ENCODE peak calls at places on chromosomes 2 and 18, in five cellular contexts. G is ovary, W is kidney, I is right lobe of liver, T is uterus. V is an unnamed sample.

GRCh38 chr2:45688479-45689298 is 37.2 kb downstream of the PRKCE start:
- DNase-seq in G (no peak), W (no peak), I (no peak), T (no peak), V (no peak)

GRCh38 chr18:34661464-34662087 is 48.5 kb upstream of the DTNA start:
- DNase-seq in G (no peak), W (no peak), I (no peak), T (no peak), V (no peak)

GRCh38 chr18:6414118-6414722 is 491 bp downstream of the L3MBTL4 start:
- DNase-seq in G (peak; percentile 78), W (peak; percentile 88), I (peak; percentile 84), T (peak; percentile 65), V (peak; percentile 73)

GRCh38 chr18:76524900-76525698 is 30.1 kb upstream of the ZNF516 start:
- DNase-seq in G (peak; percentile 56), W (peak; percentile 35), I (no peak), T (peak; percentile 76), V (peak; percentile 34)

GRCh38 chr2:148103946-148104345 is 83.1 kb downstream of the MBD5 start:
- DNase-seq in G (no peak), W (no peak), I (no peak), T (no peak), V (no peak)

GRCh38 chr18:2148823-2149222 is 422.5 kb downstream of the METTL4 start:
- DNase-seq in G (no peak), W (no peak), I (no peak), T (no peak), V (no peak)

GRCh38 chr2:202023904-202024266 is 9.8 kb upstream of the FZD7 start:
- DNase-seq in G (no peak), W (no peak), I (no peak), T (no peak), V (no peak)

GRCh38 chr2:196718796-196719564 is 79.5 kb downstream of the CCDC150 start:
- DNase-seq in G (no peak), W (peak; percentile 59), I (peak; percentile 87), T (no peak), V (peak; percentile 49)

GRCh38 chr2:11525762-11526161 is 8.1 kb upstream of the GREB1 start:
- DNase-seq in G (no peak), W (no peak), I (no peak), T (no peak), V (no peak)

GRCh38 chr2:187422277-187422676 is 25.8 kb downstream of the CALCRL start:
- DNase-seq in G (no peak), W (no peak), I (no peak), T (no peak), V (no peak)

GRCh38 chr2:69387770-69388481 is 899 bp upstream of the GFPT1 start:
- DNase-seq in G (no peak), W (no peak), I (no peak), T (peak; percentile 18), V (no peak)

GRCh38 chr2:95719473-95720060 is 127.8 kb downstream of the TRIM43 start:
- DNase-seq in G (no peak), W (no peak), I (no peak), T (no peak), V (no peak)

GRCh38 chr2:168246483-168247340 is 683 bp downstream of the STK39 start:
- DNase-seq in G (peak; percentile 50), W (peak; percentile 90), I (peak; percentile 63), T (peak; percentile 47), V (peak; percentile 69)

GRCh38 chr2:158664987-158665386 is 130.1 kb upstream of the DAPL1 start:
- DNase-seq in G (no peak), W (no peak), I (no peak), T (no peak), V (no peak)

GRCh38 chr18:10261315-10262276 is 192.8 kb upstream of the APCDD1 start:
- DNase-seq in G (no peak), W (no peak), I (no peak), T (no peak), V (no peak)

GRCh38 chr2:54704238-54704637 is 19.2 kb upstream of the EML6 start:
- DNase-seq in G (no peak), W (no peak), I (no peak), T (no peak), V (no peak)

GRCh38 chr18:36035253-36035652 is 32.1 kb downstream of the RPRD1A start:
- DNase-seq in G (no peak), W (no peak), I (no peak), T (no peak), V (no peak)

GRCh38 chr2:130370490-130370889 is 14.6 kb downstream of the PTPN18 start:
- DNase-seq in G (no peak), W (peak; percentile 54), I (peak; percentile 34), T (no peak), V (no peak)

GRCh38 chr2:196453613-196454047 is 185.9 kb upstream of the CCDC150 start:
- DNase-seq in G (no peak), W (no peak), I (peak; percentile 50), T (peak; percentile 19), V (peak; percentile 26)

GRCh38 chr2:201520201-201520600 is 68.7 kb downstream of the STRADB start:
- DNase-seq in G (no peak), W (no peak), I (no peak), T (no peak), V (no peak)

GRCh38 chr2:191748050-191748449 is 70.1 kb downstream of the NABP1 start:
- DNase-seq in G (no peak), W (no peak), I (no peak), T (no peak), V (no peak)

GRCh38 chr18:12589419-12589818 is 68.5 kb downstream of the SPIRE1 start:
- DNase-seq in G (no peak), W (no peak), I (no peak), T (no peak), V (no peak)

GRCh38 chr2:217847106-217847505 is 155.7 kb downstream of the TNS1 start:
- DNase-seq in G (no peak), W (no peak), I (no peak), T (no peak), V (no peak)

GRCh38 chr2:101342625-101343008 is 34.1 kb upstream of the RNF149 start:
- DNase-seq in G (no peak), W (no peak), I (no peak), T (no peak), V (no peak)

GRCh38 chr2:168427451-168427850 is 28.6 kb upstream of the CERS6 start:
- DNase-seq in G (no peak), W (no peak), I (no peak), T (no peak), V (no peak)

GRCh38 chr2:74006424-74006823 is 21.7 kb downstream of the TET3 start:
- DNase-seq in G (peak; percentile 78), W (no peak), I (peak; percentile 41), T (no peak), V (peak; percentile 21)

GRCh38 chr2:45851576-45852304 is 200.3 kb downstream of the PRKCE start:
- DNase-seq in G (no peak), W (no peak), I (no peak), T (no peak), V (no peak)

GRCh38 chr2:131753640-131754561 is 226.2 kb downstream of the CCDC74A start:
- DNase-seq in G (no peak), W (no peak), I (no peak), T (no peak), V (no peak)

GRCh38 chr2:120318626-120319025 is 27.3 kb upstream of the INHBB start:
- DNase-seq in G (peak; percentile 29), W (no peak), I (no peak), T (peak; percentile 40), V (no peak)

GRCh38 chr18:49850636-49851035 is 37.3 kb upstream of the ACAA2 start:
- DNase-seq in G (no peak), W (no peak), I (peak; percentile 27), T (no peak), V (no peak)

GRCh38 chr2:174338626-174339570 is 4.1 kb downstream of the SP9 start:
- DNase-seq in G (no peak), W (no peak), I (no peak), T (no peak), V (no peak)
- H3K4me3 ChIP-seq in G (no peak overlapping the region), W (no peak overlapping the region), I (no peak overlapping the region), T (no peak overlapping the region), V (no peak overlapping the region)

DNA sequence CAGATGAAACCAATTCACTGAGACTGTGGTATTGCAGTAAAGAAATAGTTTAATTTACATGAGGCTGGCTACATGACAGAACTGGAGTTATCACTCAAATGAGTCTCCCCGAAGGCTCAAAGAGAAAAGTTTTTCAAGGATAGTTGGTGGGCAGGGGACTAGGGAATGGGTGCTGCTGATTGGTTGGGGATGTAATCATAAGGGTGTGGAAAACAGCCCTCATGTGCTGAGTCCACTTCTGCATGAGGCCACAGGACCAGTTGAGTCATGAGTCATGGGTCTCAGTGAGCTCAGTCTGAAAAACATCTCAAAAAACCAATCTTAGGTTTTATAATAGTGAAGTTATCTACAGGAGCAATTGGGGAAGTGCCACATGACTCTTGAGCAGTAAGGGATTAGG is 173.1 kb upstream of the NDUFV2 start:
- DNase-seq in G (no peak), W (no peak), I (no peak), T (no peak), V (no peak)
- H3K9me3 ChIP-seq in G (peaks cover 6% of the 10 kb centered on the region), W (no peaks in the 10 kb centered on the region), I (no peaks in the 10 kb centered on the region), T (peaks cover 8% of the 10 kb centered on the region), V (peaks cover 33% of the 10 kb centered on the region)

GRCh38 chr2:134936691-134937090 is 18.1 kb downstream of the CCNT2 start:
- DNase-seq in G (no peak), W (no peak), I (no peak), T (no peak), V (no peak)

GRCh38 chr2:134934150-134934549 is 15.5 kb downstream of the CCNT2 start:
- DNase-seq in G (no peak), W (no peak), I (no peak), T (no peak), V (no peak)

GRCh38 chr2:134933732-134934131 is 15.1 kb downstream of the CCNT2 start:
- DNase-seq in G (no peak), W (no peak), I (no peak), T (no peak), V (no peak)

GRCh38 chr2:134934641-134935040 is 16.0 kb downstream of the CCNT2 start:
- DNase-seq in G (no peak), W (no peak), I (no peak), T (no peak), V (no peak)

DNA sequence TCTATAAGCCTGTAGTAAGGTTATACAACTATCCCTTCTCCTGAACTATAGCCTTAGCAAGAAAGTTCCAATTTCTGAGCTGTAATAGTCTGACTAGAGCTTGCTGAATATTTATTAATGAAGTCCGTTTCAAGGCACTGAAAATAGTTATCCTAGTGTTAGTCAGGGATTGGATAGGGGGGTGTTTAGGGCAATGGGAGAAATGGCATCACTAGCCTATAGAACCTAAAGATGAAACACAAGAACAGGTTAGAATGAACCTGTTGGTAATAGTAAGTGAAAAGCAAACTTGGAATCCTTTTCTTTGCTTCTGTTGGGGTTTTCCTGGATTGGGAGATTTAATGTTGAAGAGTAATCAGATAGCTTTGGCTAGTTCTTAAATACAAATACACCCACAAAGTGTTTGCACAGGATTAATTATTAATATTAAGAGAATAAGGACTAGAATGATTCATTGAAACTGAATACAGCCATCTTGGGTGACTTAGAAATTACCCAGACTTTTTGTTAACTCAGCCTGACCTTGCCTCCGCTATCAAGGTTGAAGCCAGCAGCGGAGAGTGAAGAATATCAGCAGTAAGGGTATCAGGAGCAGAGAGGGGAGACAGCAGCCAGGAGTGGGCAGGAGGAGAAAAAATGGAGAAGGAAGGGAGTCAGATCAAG is 14.4 kb downstream of the CCNT2 start:
- DNase-seq in G (no peak), W (no peak), I (no peak), T (no peak), V (no peak)
- H3K27ac ChIP-seq in G (no peak overlapping the region), W (no peak overlapping the region), I (peak overlapping the region; percentile 72), T (no peak overlapping the region), V (no peak overlapping the region)

GRCh38 chr2:236776695-236777251 is 207.1 kb downstream of the ACKR3 start:
- DNase-seq in G (no peak), W (no peak), I (no peak), T (no peak), V (peak; percentile 84)
- H3K4me3 ChIP-seq in G (no peak overlapping the region), W (no peak overlapping the region), I (no peak overlapping the region), T (no peak overlapping the region), V (no peak overlapping the region)

GRCh38 chr2:173298536-173299097 is 56.1 kb upstream of the CDCA7 start:
- DNase-seq in G (no peak), W (no peak), I (no peak), T (no peak), V (no peak)
- H3K9me3 ChIP-seq in G (peaks cover 8% of the 10 kb centered on the region), W (peaks cover 3% of the 10 kb centered on the region), I (no peaks in the 10 kb centered on the region), T (peaks cover 12% of the 10 kb centered on the region), V (peaks cover 15% of the 10 kb centered on the region)